ENCODE peak calls at places on chromosome 9, in five cellular contexts. N, M, R, A and O are unnamed samples.

GRCh38 chr9:1005043-1005667 is 28.7 kb downstream of the DMRT3 start:
- DNase-seq in N (peak; percentile 72), A (no peak), R (peak; percentile 27), M (peak; percentile 14), O (no peak)

GRCh38 chr9:94937214-94937903 is 210.9 kb downstream of the AOPEP start:
- DNase-seq in R (no peak), N (peak; percentile 85), A (no peak), M (no peak), O (no peak)

GRCh38 chr9:93234600-93234999 is 50.7 kb downstream of the WNK2 start:
- DNase-seq in N (no peak), R (no peak), M (no peak), A (no peak), O (no peak)

GRCh38 chr9:10999646-11000045 is 386.8 kb upstream of the PTPRD start:
- DNase-seq in A (no peak), R (no peak), N (no peak), M (no peak), O (no peak)

GRCh38 chr9:16262467-16263261 is 607.8 kb downstream of the BNC2 start:
- DNase-seq in M (no peak), A (no peak), N (peak; percentile 51), R (no peak), O (no peak)

GRCh38 chr9:4987996-4988421 is 2.9 kb downstream of the JAK2 start:
- DNase-seq in A (no peak), R (peak; percentile 71), M (peak; percentile 62), N (peak; percentile 77), O (no peak)

GRCh38 chr9:116800885-116801284 is 113.8 kb downstream of the TRIM32 start:
- DNase-seq in N (no peak), A (no peak), M (no peak), R (no peak), O (no peak)

GRCh38 chr9:2824564-2824963 is 19.3 kb downstream of the PUM3 start:
- DNase-seq in R (no peak), N (no peak), A (no peak), M (no peak), O (no peak)

GRCh38 chr9:84947412-84947972 is 278.0 kb downstream of the NTRK2 start:
- DNase-seq in A (no peak), M (no peak), N (peak; percentile 3), R (peak; percentile 61), O (no peak)

GRCh38 chr9:14051459-14051858 is 262.5 kb downstream of the NFIB start:
- DNase-seq in N (peak; percentile 28), R (no peak), M (no peak), A (no peak), O (no peak)

GRCh38 chr9:80995759-80996158 is 693.6 kb downstream of the TLE1 start:
- DNase-seq in N (peak; percentile 86), A (no peak), R (no peak), M (no peak), O (no peak)

GRCh38 chr9:19050637-19051591 is 1.7 kb downstream of the RRAGA start:
- DNase-seq in N (peak; percentile 14), A (no peak), M (no peak), R (no peak), O (no peak)

GRCh38 chr9:128987800-128988199 is 40.3 kb downstream of the NUP188 start:
- DNase-seq in M (peak; percentile 38), N (peak; percentile 53), A (no peak), R (no peak), O (no peak)

GRCh38 chr9:128995791-128996190 is 32.3 kb downstream of the SH3GLB2 start:
- DNase-seq in N (no peak), A (no peak), M (no peak), R (no peak), O (no peak)

GRCh38 chr9:128998462-128998861 is 29.7 kb downstream of the SH3GLB2 start:
- DNase-seq in M (no peak), A (no peak), R (no peak), N (no peak), O (no peak)

GRCh38 chr9:128992995-128993394 is 35.1 kb downstream of the SH3GLB2 start:
- DNase-seq in N (peak; percentile 12), A (peak; percentile 39), M (no peak), R (no peak), O (no peak)
- TF ChIP-seq CTCF in N (peak; percentile 39), A (peak; percentile 14), M (no peak), R (no peak), O (no peak)

GRCh38 chr9:124293712-124294504 is 36.2 kb downstream of the NEK6 start:
- DNase-seq in M (no peak), A (no peak), N (peak; percentile 20), R (no peak), O (no peak)

GRCh38 chr9:124290743-124291554 is 33.2 kb downstream of the NEK6 start:
- DNase-seq in A (no peak), N (no peak), R (no peak), M (no peak), O (no peak)

GRCh38 chr9:124292696-124293593 is 35.2 kb downstream of the NEK6 start:
- DNase-seq in R (no peak), M (no peak), A (no peak), N (no peak), O (no peak)

GRCh38 chr9:124290053-124290581 is 32.4 kb downstream of the NEK6 start:
- DNase-seq in N (no peak), A (no peak), R (no peak), M (no peak), O (no peak)

GRCh38 chr9:124291801-124292396 is 34.1 kb downstream of the NEK6 start:
- DNase-seq in A (no peak), R (no peak), M (peak; percentile 61), N (no peak), O (no peak)
- H3K4me1 ChIP-seq in A (peaks cover 6% of the 10 kb centered on the region), R (peaks cover 5% of the 10 kb centered on the region), M (peaks cover 78% of the 10 kb centered on the region), N (peaks cover 22% of the 10 kb centered on the region), O (no peaks in the 10 kb centered on the region)

GRCh38 chr9:124505006-124505900 is 1.9 kb downstream of the NR5A1 start:
- DNase-seq in R (no peak), A (no peak), M (no peak), N (no peak), O (no peak)
- TF ChIP-seq CTCF in R (no peak), A (no peak), M (no peak), N (no peak), O (no peak)

DNA sequence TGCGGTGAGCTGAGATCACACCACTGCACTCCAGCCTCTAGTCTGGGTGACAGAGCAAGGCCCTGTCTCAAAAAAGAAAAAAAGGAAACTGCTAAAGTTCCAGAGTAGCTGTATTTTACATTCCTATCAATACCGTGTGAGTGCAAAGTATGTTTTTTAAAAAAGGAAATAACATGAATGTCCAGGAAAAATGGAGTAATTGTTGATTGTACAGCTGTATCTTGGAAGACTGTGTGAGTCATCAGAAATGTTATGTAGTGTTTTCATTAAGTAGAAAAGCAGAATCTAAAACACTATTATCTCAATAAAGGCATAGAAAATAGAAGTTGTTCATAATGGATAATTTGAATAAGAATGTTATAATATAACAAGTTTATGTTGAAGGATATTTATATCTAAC is 53.9 kb downstream of the ZCCHC7 start:
- DNase-seq in R (no peak), N (no peak), A (no peak), M (no peak), O (no peak)
- H3K4me1 ChIP-seq in R (no peaks in the 10 kb centered on the region), N (no peaks in the 10 kb centered on the region), A (no peaks in the 10 kb centered on the region), M (no peaks in the 10 kb centered on the region), O (no peaks in the 10 kb centered on the region)